ENCODE peak calls at places on chromosomes 2 and 18, in six cellular contexts. X is OCI-LY7, S is thoracic aorta, C is NB4, U is lower lobe of right lung, N is keratinocyte. V is an unnamed sample.

GRCh38 chr2:75602724-75603342 is 42.1 kb upstream of the EVA1A start:
- DNase-seq in X (no peak), S (no peak), C (no peak), U (peak; percentile 78), N (peak; percentile 92), V (peak; percentile 81)

GRCh38 chr2:218992703-218993344 is 398 bp downstream of the CRYBA2 start:
- DNase-seq in X (no peak), S (no peak), C (no peak), U (no peak), N (no peak), V (no peak)

GRCh38 chr2:95760839-95761525 is 169.2 kb downstream of the TRIM43 start:
- DNase-seq in X (no peak), S (no peak), C (peak; percentile 35), U (no peak), N (peak; percentile 23), V (peak; percentile 50)

GRCh38 chr18:54906636-54907180 is 52.6 kb downstream of the CCDC68 start:
- DNase-seq in X (no peak), S (no peak), C (no peak), U (no peak), N (no peak), V (no peak)

GRCh38 chr2:26477911-26478253 is at the start of gene OTOF:
- DNase-seq in X (no peak), S (no peak), C (no peak), U (no peak), N (peak; percentile 1), V (no peak)

GRCh38 chr2:145421841-145422240 is 901.9 kb upstream of the ZEB2 start:
- DNase-seq in X (no peak), S (no peak), C (no peak), U (no peak), N (no peak), V (no peak)

GRCh38 chr2:37090019-37090477 is 5.7 kb downstream of the GPATCH11 start:
- DNase-seq in X (peak; percentile 83), S (no peak), C (peak; percentile 14), U (no peak), N (no peak), V (no peak)

GRCh38 chr2:232537079-232537478 is 2.4 kb upstream of the CHRNG start:
- DNase-seq in X (peak; percentile 44), S (no peak), C (peak; percentile 33), U (peak; percentile 54), N (no peak), V (no peak)

GRCh38 chr2:7097353-7097895 is 180.2 kb downstream of the RNF144A start:
- DNase-seq in X (peak; percentile 70), S (peak; percentile 10), C (peak; percentile 73), U (peak; percentile 84), N (no peak), V (no peak)

DNA sequence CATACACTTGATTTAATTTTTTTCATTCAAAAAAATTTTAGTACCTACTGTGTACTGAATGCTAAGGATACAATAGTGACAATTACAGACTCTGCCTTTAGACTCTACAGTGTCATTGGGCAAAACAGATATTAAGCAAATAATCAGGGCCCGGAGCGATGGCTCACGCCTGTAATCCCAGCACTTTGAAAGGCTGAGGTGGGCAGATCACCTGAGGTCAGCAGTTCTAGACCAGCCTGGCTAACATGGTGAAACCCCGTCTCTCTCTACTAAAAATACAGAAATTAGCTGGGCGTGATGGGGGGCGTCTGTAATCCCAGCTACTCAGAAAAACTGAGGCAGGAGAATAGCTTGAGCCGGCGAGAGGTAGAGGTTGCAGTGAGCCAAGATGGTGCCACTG is 1.4 kb downstream of the UBXN2A start:
- DNase-seq in X (no peak), S (no peak), C (no peak), U (no peak), N (no peak), V (no peak)
- H3K4me3 ChIP-seq in X (peak overlapping the region; percentile 72), S (peak overlapping the region; percentile 94), C (peak overlapping the region; percentile 75), U (peak overlapping the region; percentile 69), N (peak overlapping the region; percentile 87), V (peak overlapping the region; percentile 55)

GRCh38 chr2:149082781-149083180 is 44.3 kb downstream of the LYPD6B start:
- DNase-seq in X (no peak), S (no peak), C (no peak), U (no peak), N (no peak), V (no peak)

GRCh38 chr2:149090706-149091105 is 52.2 kb downstream of the LYPD6B start:
- DNase-seq in X (no peak), S (no peak), C (no peak), U (no peak), N (no peak), V (no peak)

GRCh38 chr2:149084924-149085795 is 46.7 kb downstream of the LYPD6B start:
- DNase-seq in X (no peak), S (no peak), C (peak; percentile 78), U (no peak), N (no peak), V (no peak)

GRCh38 chr2:149089068-149089467 is 50.6 kb downstream of the LYPD6B start:
- DNase-seq in X (no peak), S (no peak), C (no peak), U (no peak), N (no peak), V (no peak)

GRCh38 chr2:149087751-149088150 is 49.3 kb downstream of the LYPD6B start:
- DNase-seq in X (peak; percentile 26), S (no peak), C (peak; percentile 55), U (no peak), N (no peak), V (no peak)
- TF ChIP-seq CTCF in X (peak; percentile 78), S (no peak), C (peak; percentile 25), U (no peak), N (peak; percentile 44), V (peak; percentile 36)

GRCh38 chr2:60533114-60534033 is 20.1 kb downstream of the BCL11A start:
- DNase-seq in X (no peak), S (no peak), C (no peak), U (no peak), N (no peak), V (no peak)
- H3K4me3 ChIP-seq in X (no peak overlapping the region), S (no peak overlapping the region), C (no peak overlapping the region), U (no peak overlapping the region), N (peak overlapping the region; percentile 50), V (no peak overlapping the region)

GRCh38 chr2:231410293-231411004 is 14.9 kb downstream of the B3GNT7 start:
- DNase-seq in X (no peak), S (no peak), C (no peak), U (no peak), N (no peak), V (no peak)
- TF ChIP-seq CTCF in X (peak; percentile 74), S (no peak), C (peak; percentile 59), U (peak; percentile 13), N (peak; percentile 38), V (peak; percentile 39)

DNA sequence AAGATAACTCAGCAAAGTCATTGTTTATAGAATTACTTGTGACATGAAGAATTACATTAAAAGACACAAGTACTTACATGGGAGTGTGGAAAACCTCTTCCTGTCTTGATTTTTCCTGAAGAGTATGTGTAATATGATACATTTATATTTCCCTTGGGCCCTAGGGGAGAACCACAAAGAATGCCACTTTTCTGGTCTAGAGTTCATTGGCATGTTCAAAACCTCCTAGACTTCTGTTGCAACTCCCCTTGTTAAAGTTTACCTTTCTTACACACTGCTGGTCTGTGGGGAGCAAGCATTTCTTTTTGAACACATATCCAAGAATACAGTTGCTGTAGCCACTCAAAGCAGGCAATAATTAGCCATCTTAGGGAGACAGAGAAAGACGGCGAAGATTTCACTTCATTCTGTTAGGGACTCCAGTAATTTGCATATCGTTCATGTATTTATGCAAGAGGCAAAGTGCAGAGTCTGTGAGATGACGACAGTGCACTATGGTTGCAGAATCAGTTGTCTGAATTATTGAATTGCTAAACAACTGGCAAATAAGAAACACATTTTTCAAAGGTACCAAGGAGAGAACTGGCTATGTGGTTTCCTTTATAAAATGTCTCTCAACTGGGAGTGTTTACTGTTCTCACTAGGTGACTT is 103.4 kb downstream of the NOL4 start:
- DNase-seq in X (no peak), S (no peak), C (peak; percentile 25), U (no peak), N (no peak), V (peak; percentile 70)
- H3K4me3 ChIP-seq in X (no peak overlapping the region), S (no peak overlapping the region), C (no peak overlapping the region), U (no peak overlapping the region), N (no peak overlapping the region), V (no peak overlapping the region)

GRCh38 chr2:182595650-182596049 is 120.4 kb upstream of the DNAJC10 start:
- DNase-seq in X (no peak), S (no peak), C (no peak), U (no peak), N (no peak), V (no peak)
- TF ChIP-seq CTCF in X (no peak), S (no peak), C (no peak), U (no peak), N (no peak), V (no peak)

V was measured in kidney epithelial cell.